ENCODE peak calls at places on chromosomes 5 and 9, in nine cellular contexts. L is body of pancreas, Z is activated B cell treated with CpG ODN at 0.5 μM for 24 hours, Q is upper lobe of left lung, J is natural killer cell, G is left lung, F is gastrocnemius medialis, R is upper lobe of right lung, W is foreskin keratinocyte. E is an unnamed sample.

GRCh38 chr5:53426878-53427277 is 53.6 kb upstream of the FST start:
- ATAC-seq in Z (no peak), J (no peak), W (no peak), L (no peak), Q (no peak), G (no peak), F (no peak), R (no peak), E (no peak)

GRCh38 chr5:175444905-175445456 is 999 bp upstream of the DRD1 start:
- ATAC-seq in G (no peak), R (no peak), L (no peak), F (no peak), Q (no peak), Z (no peak), W (peak), J (no peak), E (no peak)

GRCh38 chr5:61232490-61232889 is 70.2 kb upstream of the SMIM15 start:
- ATAC-seq in Q (no peak), W (no peak), R (no peak), F (no peak), Z (no peak), J (no peak), L (no peak), G (no peak), E (no peak)

GRCh38 chr5:133848306-133848924 is 120.0 kb downstream of the C5orf15 start:
- ATAC-seq in F (no peak), Q (no peak), L (no peak), G (peak), J (no peak), R (peak), Z (peak), W (peak), E (no peak)

GRCh38 chr5:172175263-172175719 is 12.7 kb downstream of the STK10 start:
- ATAC-seq in G (peak), L (no peak), R (peak), Z (peak), Q (peak), F (no peak), W (no peak), J (peak), E (peak)

GRCh38 chr5:159456722-159457462 is 126.6 kb upstream of the IL12B start:
- ATAC-seq in L (no peak), W (peak), Q (no peak), Z (peak), R (no peak), J (no peak), G (peak), F (no peak), E (no peak)

GRCh38 chr5:24222866-24223265 is 421.9 kb downstream of the CDH10 start:
- ATAC-seq in L (no peak), Z (no peak), Q (no peak), G (no peak), R (no peak), F (no peak), J (no peak), W (no peak), E (no peak)

GRCh38 chr5:171845040-171845439 is 59.4 kb downstream of the SMIM23 start:
- ATAC-seq in Q (no peak), F (no peak), L (no peak), J (no peak), G (no peak), Z (no peak), W (no peak), R (no peak), E (no peak)

GRCh38 chr9:134644715-134645606 is 3.4 kb downstream of the COL5A1 start:
- ATAC-seq in Q (peak), F (peak), L (peak), W (peak), G (peak), J (no peak), R (peak), Z (no peak), E (peak)

GRCh38 chr9:78031826-78032598 is 401 bp upstream of the GNAQ start:
- ATAC-seq in L (peak), W (peak), G (peak), R (peak), Q (peak), J (peak), F (peak), Z (peak), E (peak)

GRCh38 chr9:35563791-35564197 is 41.3 kb upstream of the TESK1 start:
- ATAC-seq in L (peak), Q (peak), Z (no peak), J (no peak), R (peak), F (peak), G (peak), W (no peak), E (peak)

GRCh38 chr9:124018731-124019697 is 7.4 kb downstream of the LHX2 start:
- ATAC-seq in Z (no peak), F (no peak), G (no peak), Q (no peak), L (no peak), J (no peak), W (no peak), R (no peak), E (no peak)

GRCh38 chr9:33068991-33069390 is 7.5 kb downstream of the SMU1 start:
- ATAC-seq in G (no peak), Z (no peak), R (no peak), W (no peak), L (no peak), F (no peak), Q (no peak), J (no peak), E (no peak)

GRCh38 chr5:156850206-156850751 is at the start of gene PPP1R2B:
- ATAC-seq in L (no peak), Z (no peak), G (no peak), F (no peak), Q (no peak), J (no peak), W (no peak), R (no peak), E (no peak)

GRCh38 chr5:72633649-72634048 is 126.4 kb upstream of the ZNF366 start:
- ATAC-seq in R (no peak), W (no peak), J (no peak), F (no peak), Z (no peak), L (no peak), Q (no peak), G (peak), E (no peak)

GRCh38 chr5:151937851-151938250 is 13.2 kb upstream of the GLRA1 start:
- ATAC-seq in F (no peak), R (no peak), Q (no peak), J (no peak), Z (no peak), L (no peak), G (no peak), W (no peak), E (no peak)

GRCh38 chr5:158033076-158033475 is 174.1 kb upstream of the CLINT1 start:
- ATAC-seq in J (no peak), W (peak), R (no peak), F (no peak), Q (no peak), L (no peak), G (no peak), Z (no peak), E (no peak)

GRCh38 chr5:88760512-88760911 is 122.5 kb downstream of the MEF2C start:
- ATAC-seq in Z (no peak), Q (no peak), G (no peak), J (no peak), R (no peak), F (no peak), W (no peak), L (no peak), E (no peak)

GRCh38 chr5:111655169-111655924 is 101.6 kb downstream of the NREP start:
- ATAC-seq in G (peak), Z (no peak), W (no peak), R (peak), Q (peak), J (no peak), L (peak), F (peak), E (peak)

GRCh38 chr5:54205918-54206317 is 104.5 kb downstream of the ARL15 start:
- ATAC-seq in W (no peak), G (no peak), Z (no peak), L (no peak), Q (no peak), F (no peak), J (no peak), R (no peak), E (no peak)

GRCh38 chr5:32450952-32451351 is 6.4 kb upstream of the ZFR start:
- ATAC-seq in R (no peak), L (no peak), J (no peak), F (no peak), W (peak), Q (no peak), Z (no peak), G (no peak), E (no peak)
- TF ChIP-seq CTCF in R (no peak), L (no peak), J (peak), F (no peak), W (peak), Q (no peak), Z (no peak), G (no peak), E (no peak)

DNA sequence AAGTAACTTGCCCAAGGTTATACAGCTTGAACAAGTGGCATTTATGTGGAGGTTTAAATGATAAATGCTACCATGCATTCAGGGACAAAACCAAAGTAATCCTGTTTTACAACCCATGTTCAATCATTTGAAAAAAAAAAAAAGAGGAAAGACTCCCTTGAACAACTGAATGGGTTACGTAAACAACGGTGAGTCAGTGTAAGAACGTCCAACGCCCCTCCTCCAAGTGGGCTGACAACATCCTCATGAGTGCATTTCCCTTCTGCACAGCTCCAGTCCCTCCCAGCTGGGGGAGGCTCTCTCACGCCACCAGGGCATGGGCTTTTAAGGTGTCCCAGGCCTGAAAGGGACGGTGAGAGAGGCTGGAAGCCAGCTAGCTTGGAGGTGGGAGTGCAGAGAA is 90.0 kb downstream of the PRRT1B start:
- ATAC-seq in F (peak), R (peak), G (peak), Z (peak), L (peak), W (peak), Q (peak), J (peak), E (peak)
- TF ChIP-seq CTCF in F (no peak), R (peak), G (no peak), Z (no peak), L (peak), W (peak), Q (peak), J (no peak), E (no peak)

GRCh38 chr5:32777222-32777621 is 66.1 kb downstream of the NPR3 start:
- ATAC-seq in J (no peak), Q (no peak), G (no peak), Z (no peak), R (no peak), L (no peak), W (no peak), F (no peak), E (no peak)

GRCh38 chr5:32776203-32776602 is 65.1 kb downstream of the NPR3 start:
- ATAC-seq in G (no peak), W (no peak), L (no peak), Z (no peak), R (no peak), Q (no peak), J (no peak), F (no peak), E (no peak)

GRCh38 chr5:32779754-32780415 is 68.8 kb downstream of the NPR3 start:
- ATAC-seq in W (no peak), G (no peak), F (no peak), Z (no peak), R (no peak), Q (no peak), L (no peak), J (no peak), E (no peak)

GRCh38 chr5:32778403-32778802 is 67.3 kb downstream of the NPR3 start:
- ATAC-seq in Z (no peak), J (no peak), L (no peak), W (no peak), F (no peak), R (no peak), G (no peak), Q (no peak), E (no peak)

DNA sequence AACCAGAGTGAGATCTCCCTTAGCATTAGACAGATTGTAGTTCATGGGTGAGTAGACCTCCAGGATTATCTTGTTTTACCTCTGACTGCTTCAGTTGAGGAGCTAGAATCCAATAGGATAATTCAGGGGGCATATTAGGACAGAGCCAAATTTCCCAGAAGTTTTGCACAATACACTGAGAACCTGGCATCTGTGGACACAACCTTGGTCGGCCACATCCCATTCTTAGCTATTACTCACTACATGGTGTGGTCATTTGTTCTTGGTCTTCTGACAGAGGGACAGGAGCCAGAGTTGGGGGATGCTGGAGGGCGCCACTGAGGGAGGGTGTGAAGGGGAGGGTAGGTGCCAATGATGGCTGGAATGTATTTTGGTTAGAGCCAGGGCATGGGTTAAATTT is 66.6 kb downstream of the NPR3 start:
- ATAC-seq in F (no peak), Q (no peak), J (no peak), W (no peak), L (no peak), G (no peak), Z (no peak), R (no peak), E (no peak)
- TF ChIP-seq CTCF in F (no peak), Q (no peak), J (no peak), W (no peak), L (no peak), G (no peak), Z (no peak), R (no peak), E (no peak)

GRCh38 chr5:74766348-74766886 is 500 bp downstream of the GFM2 start:
- ATAC-seq in Z (peak), J (peak), L (peak), R (peak), F (peak), W (peak), Q (peak), G (peak), E (peak)
- TF ChIP-seq CTCF in Z (peak), J (peak), L (peak), R (peak), F (peak), W (peak), Q (peak), G (peak), E (peak)

GRCh38 chr9:128995791-128996190 is 32.3 kb downstream of the SH3GLB2 start:
- ATAC-seq in F (no peak), G (no peak), Z (no peak), Q (no peak), L (no peak), R (no peak), W (no peak), J (no peak), E (no peak)

GRCh38 chr9:128987800-128988199 is 40.3 kb downstream of the NUP188 start:
- ATAC-seq in W (peak), R (no peak), L (no peak), Z (no peak), Q (peak), F (peak), J (no peak), G (no peak), E (no peak)

GRCh38 chr9:128998462-128998861 is 29.7 kb downstream of the SH3GLB2 start:
- ATAC-seq in R (no peak), F (no peak), L (no peak), J (no peak), W (no peak), Q (no peak), G (no peak), Z (no peak), E (no peak)

GRCh38 chr9:128992995-128993394 is 35.1 kb downstream of the SH3GLB2 start:
- ATAC-seq in W (peak), R (peak), L (no peak), F (no peak), Q (no peak), Z (no peak), G (no peak), J (no peak), E (no peak)
- TF ChIP-seq CTCF in W (peak), R (no peak), L (no peak), F (no peak), Q (no peak), Z (no peak), G (no peak), J (no peak), E (no peak)

GRCh38 chr5:1511651-1512540 is 11.9 kb downstream of the LPCAT1 start:
- ATAC-seq in L (no peak), J (no peak), F (no peak), Q (no peak), Z (peak), W (peak), R (no peak), G (peak), E (no peak)
- TF ChIP-seq CTCF in L (no peak), J (no peak), F (no peak), Q (peak), Z (no peak), W (peak), R (no peak), G (no peak), E (no peak)

DNA sequence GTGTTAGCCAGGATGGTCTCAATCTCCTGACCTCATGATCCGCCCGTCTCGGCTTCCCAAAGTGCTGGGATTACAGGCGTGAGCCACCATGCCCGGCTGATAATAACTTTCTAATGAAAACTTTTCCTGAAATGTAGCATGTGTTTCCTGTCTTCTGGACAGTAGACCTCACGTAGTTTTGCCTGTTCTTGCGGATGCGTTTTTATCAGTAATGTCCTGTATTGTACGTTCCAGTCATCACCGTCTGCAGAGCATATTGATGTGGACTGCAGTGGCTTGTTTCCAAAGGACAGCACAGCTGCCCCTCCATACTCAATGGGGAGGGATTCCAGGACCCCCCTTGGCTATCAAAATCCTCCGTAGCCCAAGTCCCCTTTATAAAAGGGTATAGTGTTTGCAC is 12.8 kb downstream of the EXOC3 start:
- ATAC-seq in Q (no peak), J (no peak), F (no peak), G (no peak), L (no peak), R (no peak), W (no peak), Z (no peak), E (no peak)
- TF ChIP-seq CTCF in Q (no peak), J (no peak), F (no peak), G (no peak), L (no peak), R (no peak), W (no peak), Z (no peak), E (no peak)

GRCh38 chr5:149621415-149622098 is 40.3 kb downstream of the ARHGEF37 start:
- ATAC-seq in J (no peak), L (no peak), G (no peak), R (no peak), Z (no peak), W (no peak), F (no peak), Q (no peak), E (no peak)

GRCh38 chr5:149615976-149616375 is 34.7 kb downstream of the ARHGEF37 start:
- ATAC-seq in W (no peak), L (no peak), G (no peak), Z (no peak), F (no peak), J (no peak), R (no peak), Q (peak), E (no peak)

GRCh38 chr5:149616727-149617284 is 35.5 kb downstream of the ARHGEF37 start:
- ATAC-seq in J (no peak), G (no peak), L (no peak), Q (no peak), W (no peak), Z (peak), R (no peak), F (no peak), E (no peak)

GRCh38 chr5:149617760-149618306 is 36.5 kb downstream of the ARHGEF37 start:
- ATAC-seq in R (no peak), Z (peak), L (no peak), Q (no peak), J (no peak), W (no peak), F (no peak), G (no peak), E (no peak)

DNA sequence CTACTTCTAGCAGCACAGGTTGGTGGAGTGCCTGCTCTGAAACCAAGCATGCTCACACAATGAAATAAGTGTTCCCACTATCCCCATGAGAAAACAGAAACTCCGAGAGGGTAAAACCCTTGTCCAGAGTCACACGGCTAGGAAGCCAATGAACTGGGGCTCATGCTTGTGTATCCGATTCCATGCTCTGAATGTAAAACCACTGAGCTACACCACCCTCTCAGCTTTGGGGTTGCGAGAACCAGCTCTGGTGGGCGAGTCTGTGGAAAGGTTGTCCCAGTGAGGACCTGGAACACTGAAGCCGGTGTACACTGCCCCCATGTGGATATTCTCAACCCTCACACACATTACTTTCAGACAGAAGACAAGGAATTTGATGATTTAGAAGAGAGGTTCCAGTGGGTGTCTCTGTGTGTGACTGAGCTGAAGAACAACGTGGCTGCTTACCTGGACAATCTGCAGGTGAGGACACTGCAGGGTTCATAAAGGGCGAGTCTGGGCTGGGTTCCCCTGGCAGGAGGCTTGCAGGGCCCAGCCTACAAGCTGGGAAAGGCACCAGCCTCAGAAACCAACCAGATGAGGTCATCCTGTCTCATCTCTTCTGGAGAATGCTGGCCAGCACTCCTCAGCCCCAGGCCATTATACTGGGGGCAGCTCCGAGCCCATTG is 37.4 kb downstream of the ARHGEF37 start:
- ATAC-seq in L (peak), W (peak), R (peak), Z (peak), F (peak), J (no peak), Q (peak), G (peak), E (peak)
- TF ChIP-seq CTCF in L (peak), W (peak), R (peak), Z (no peak), F (peak), J (peak), Q (peak), G (peak), E (peak)